ENCODE peak calls at places on chromosomes 12 and 14, in nine cellular contexts. F, M, X, C, I, B, A, D and L are unnamed samples.

GRCh38 chr12:110224379-110225304 is 56.4 kb upstream of the ATP2A2 start:
- DNase-seq in D (no peak), B (peak), X (no peak), C (no peak), F (peak), I (no peak), M (peak), A (peak), L (no peak)

GRCh38 chr12:80264891-80265290 is 165.6 kb downstream of the OTOGL start:
- DNase-seq in B (no peak), X (no peak), I (no peak), M (no peak), D (no peak), A (no peak), F (no peak), C (no peak), L (no peak)

GRCh38 chr12:31872831-31873604 is 86.2 kb upstream of the RESF1 start:
- DNase-seq in M (no peak), F (no peak), X (no peak), I (no peak), C (no peak), B (no peak), D (no peak), A (no peak), L (no peak)

GRCh38 chr14:75861161-75861621 is 120.6 kb downstream of the TGFB3 start:
- DNase-seq in A (peak), I (no peak), M (peak), X (no peak), B (peak), C (no peak), F (peak), D (no peak), L (no peak)

GRCh38 chr14:70282666-70283065 is 76.8 kb downstream of the COX16 start:
- DNase-seq in X (no peak), A (no peak), F (no peak), M (no peak), D (peak), C (no peak), I (no peak), B (no peak), L (no peak)

GRCh38 chr12:46516933-46517578 is 144.5 kb upstream of the SLC38A2 start:
- DNase-seq in B (no peak), A (no peak), X (no peak), I (no peak), F (no peak), M (no peak), D (peak), C (no peak), L (no peak)

GRCh38 chr14:35420036-35420811 is 15.7 kb upstream of the NFKBIA start:
- DNase-seq in F (no peak), M (peak), A (no peak), B (peak), I (no peak), D (no peak), C (no peak), X (no peak), L (no peak)

GRCh38 chr12:122934722-122935121 is 31.5 kb downstream of the ABCB9 start:
- DNase-seq in C (no peak), X (no peak), M (no peak), I (no peak), F (no peak), B (no peak), A (no peak), D (peak), L (no peak)

GRCh38 chr12:4562034-4562657 is at the start of gene DYRK4:
- DNase-seq in D (no peak), I (peak), X (peak), B (peak), M (peak), F (peak), A (peak), C (peak), L (peak)

GRCh38 chr12:128829870-128830504 is 6.2 kb upstream of the SLC15A4 start:
- DNase-seq in D (peak), M (no peak), C (no peak), A (no peak), I (no peak), B (no peak), F (no peak), X (peak), L (no peak)

GRCh38 chr12:44154128-44154527 is 318.2 kb downstream of the TMEM117 start:
- DNase-seq in M (no peak), X (no peak), I (peak), D (no peak), F (no peak), A (no peak), B (peak), C (no peak), L (no peak)

GRCh38 chr14:100383727-100384158 is 60.6 kb downstream of the SLC25A47 start:
- DNase-seq in C (peak), D (peak), F (peak), A (peak), B (peak), X (peak), I (peak), M (no peak), L (peak)

GRCh38 chr14:61321385-61322010 is at the start of gene PRKCH:
- DNase-seq in I (peak), B (peak), D (peak), M (peak), A (peak), F (peak), X (peak), C (peak), L (peak)

GRCh38 chr14:104675447-104675846 is 14.0 kb upstream of the INF2 start:
- DNase-seq in I (no peak), M (no peak), A (no peak), D (no peak), B (no peak), C (no peak), X (no peak), F (no peak), L (no peak)

GRCh38 chr14:80865565-80865964 is 76.0 kb downstream of the CEP128 start:
- DNase-seq in F (no peak), A (no peak), C (no peak), D (no peak), X (no peak), M (no peak), I (no peak), B (no peak), L (no peak)

GRCh38 chr14:55705651-55706340 is 125.8 kb downstream of the KTN1 start:
- DNase-seq in A (no peak), C (peak), D (no peak), F (no peak), I (no peak), B (no peak), M (no peak), X (peak), L (no peak)

DNA sequence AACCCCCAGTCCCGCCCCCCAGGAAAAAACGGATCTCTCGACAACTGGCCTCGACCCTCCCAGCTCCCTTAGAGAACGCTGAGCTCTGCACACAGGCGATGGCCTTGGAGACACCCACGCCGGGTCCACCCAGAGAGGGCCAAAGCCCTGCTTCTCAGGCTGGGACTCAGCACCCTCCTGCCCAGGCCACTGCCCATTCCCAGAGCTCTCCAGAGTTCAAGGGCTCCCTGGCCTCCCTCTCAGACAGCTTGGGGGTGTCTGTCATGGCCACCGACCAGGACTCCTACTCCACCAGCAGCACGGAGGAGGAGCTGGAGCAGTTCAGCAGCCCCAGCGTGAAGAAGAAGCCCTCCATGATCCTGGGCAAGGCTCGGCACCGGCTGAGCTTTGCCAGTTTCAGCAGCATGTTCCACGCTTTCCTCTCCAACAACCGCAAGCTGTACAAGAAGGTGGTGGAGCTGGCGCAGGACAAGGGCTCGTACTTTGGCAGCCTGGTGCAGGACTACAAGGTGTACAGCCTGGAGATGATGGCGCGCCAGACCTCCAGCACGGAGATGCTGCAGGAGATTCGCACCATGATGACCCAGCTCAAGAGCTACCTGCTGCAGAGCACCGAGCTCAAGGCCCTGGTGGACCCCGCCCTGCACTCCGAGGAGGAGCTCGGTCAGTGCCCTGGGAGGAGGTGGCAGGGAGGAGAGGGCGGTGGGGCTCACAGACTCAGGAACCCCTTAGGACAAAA is 95.8 kb downstream of the LGMN start:
- DNase-seq in F (no peak), I (no peak), X (no peak), C (no peak), D (peak), B (no peak), M (no peak), A (no peak), L (no peak)
- H3K4me3 ChIP-seq in F (no peak), I (peak), X (peak), C (no peak), D (peak), B (no peak), M (no peak), A (no peak), L (peak)

GRCh38 chr12:103962493-103962892 is 3.2 kb upstream of the TDG start:
- DNase-seq in X (no peak), I (no peak), A (no peak), D (no peak), C (no peak), F (no peak), M (no peak), B (no peak), L (no peak)

GRCh38 chr12:103964805-103965204 is 867 bp upstream of the TDG start:
- DNase-seq in M (no peak), A (no peak), X (no peak), D (no peak), I (no peak), C (no peak), F (no peak), B (no peak), L (no peak)

GRCh38 chr12:103965255-103965589 is 450 bp upstream of the TDG start:
- DNase-seq in X (no peak), B (no peak), D (no peak), M (no peak), I (no peak), A (no peak), F (no peak), C (no peak), L (no peak)

GRCh38 chr12:103966736-103967135 is 1.1 kb downstream of the TDG start:
- DNase-seq in M (peak), D (no peak), F (no peak), B (no peak), C (no peak), X (no peak), I (no peak), A (no peak), L (no peak)

GRCh38 chr12:103965590-103966407 is at the start of gene TDG:
- DNase-seq in M (peak), C (peak), X (peak), F (peak), A (peak), I (peak), B (peak), D (peak), L (peak)
- TF ChIP-seq CTCF in M (no peak), C (no peak), X (no peak), F (peak), A (peak), I (peak), B (peak), D (no peak), L (no peak)

DNA sequence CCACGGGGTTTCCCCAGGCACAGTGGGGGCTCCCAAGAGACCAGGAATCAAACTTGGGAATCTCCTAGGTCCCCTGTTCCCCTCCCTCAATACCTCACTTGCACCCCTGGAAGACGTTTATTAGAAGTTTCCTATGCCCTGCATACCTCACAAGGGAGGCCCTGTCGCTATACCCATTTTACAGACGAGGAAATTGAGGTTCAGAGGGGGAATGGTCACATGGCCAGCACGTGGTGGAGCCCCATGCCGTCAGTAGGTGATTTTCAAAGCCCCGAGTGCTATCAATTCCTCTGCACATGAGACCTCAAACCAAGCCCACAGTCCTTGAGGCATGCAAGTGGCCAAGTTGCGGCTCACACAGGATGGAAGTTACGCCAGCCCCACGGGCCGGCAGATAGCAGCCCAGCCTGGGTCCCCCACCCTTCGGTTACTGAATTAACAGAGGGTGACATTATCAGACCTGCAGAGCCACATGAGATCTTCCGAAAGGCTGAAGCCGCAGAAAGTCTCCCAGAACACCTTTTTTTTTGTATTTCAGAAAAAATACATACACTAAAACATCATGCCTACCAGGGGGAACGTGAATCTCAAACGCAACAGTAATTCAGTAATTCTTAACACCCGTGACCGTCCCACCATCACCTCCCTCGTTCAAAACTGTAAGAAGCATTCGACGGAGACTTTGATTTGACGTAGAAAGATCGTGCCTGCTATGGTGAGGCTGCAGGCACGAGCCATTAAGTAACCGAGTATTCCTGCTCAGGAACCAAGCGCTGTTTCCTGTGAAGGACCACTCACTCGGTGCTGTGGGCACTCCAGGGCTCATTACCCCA is 129.0 kb downstream of the RFLNA start:
- DNase-seq in D (no peak), A (no peak), C (no peak), F (no peak), I (no peak), X (no peak), B (no peak), M (no peak), L (no peak)
- H3K4me3 ChIP-seq in D (no peak), A (no peak), C (no peak), F (peak), I (peak), X (no peak), B (no peak), M (no peak), L (peak)

GRCh38 chr12:64992641-64993040 is 128.5 kb downstream of the WIF1 start:
- DNase-seq in D (no peak), A (no peak), C (no peak), F (no peak), X (no peak), B (no peak), M (no peak), I (no peak), L (no peak)
- TF ChIP-seq CTCF in D (no peak), A (no peak), C (no peak), F (no peak), X (no peak), B (no peak), M (no peak), I (no peak), L (no peak)

GRCh38 chr12:64826234-64826633 is 1.8 kb downstream of the TBC1D30 start:
- DNase-seq in C (peak), B (peak), I (peak), M (peak), D (peak), F (peak), X (peak), A (peak), L (peak)
- H3K4me3 ChIP-seq in C (no peak), B (no peak), I (no peak), M (no peak), D (peak), F (no peak), X (no peak), A (no peak), L (no peak)

DNA sequence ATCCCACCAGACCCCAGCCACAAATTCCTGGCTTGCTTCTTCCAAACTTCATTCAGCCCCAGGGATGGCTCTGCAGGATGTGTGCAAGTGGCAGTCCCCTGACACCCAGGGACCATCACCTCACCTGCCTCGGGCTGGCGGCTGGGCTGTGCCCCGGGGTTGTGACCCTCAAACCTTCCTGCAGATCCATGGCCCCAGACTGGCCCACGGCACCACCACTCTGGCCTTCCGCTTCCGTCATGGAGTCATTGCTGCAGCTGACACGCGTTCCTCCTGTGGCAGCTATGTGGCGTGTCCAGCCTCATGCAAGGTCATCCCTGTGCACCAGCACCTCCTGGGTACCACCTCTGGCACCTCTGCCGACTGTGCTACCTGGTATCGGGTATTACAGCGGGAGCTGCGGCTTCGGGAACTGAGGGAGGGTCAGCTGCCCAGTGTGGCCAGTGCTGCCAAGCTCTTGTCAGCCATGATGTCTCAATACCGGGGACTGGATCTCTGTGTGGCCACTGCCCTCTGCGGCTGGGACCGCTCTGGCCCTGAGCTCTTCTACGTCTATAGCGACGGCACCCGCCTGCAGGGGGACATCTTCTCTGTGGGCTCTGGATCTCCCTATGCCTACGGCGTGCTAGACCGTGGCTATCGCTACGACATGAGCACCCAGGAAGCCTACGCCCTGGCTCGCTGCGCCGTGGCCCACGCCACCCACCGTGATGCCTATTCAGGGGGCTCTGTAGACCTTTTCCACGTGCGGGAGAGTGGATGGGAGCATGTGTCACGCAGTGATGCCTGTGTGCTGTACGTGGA is at the start of gene PSMB11:
- DNase-seq in M (no peak), I (no peak), F (no peak), C (no peak), A (no peak), D (no peak), X (no peak), B (no peak), L (no peak)
- TF ChIP-seq CTCF in M (no peak), I (no peak), F (no peak), C (no peak), A (no peak), D (no peak), X (no peak), B (no peak), L (no peak)

GRCh38 chr12:57593187-57593586 is 2.2 kb downstream of the PIP4K2C start:
- DNase-seq in M (no peak), A (no peak), C (no peak), F (no peak), B (no peak), X (no peak), I (no peak), D (no peak), L (no peak)
- H3K4me3 ChIP-seq in M (no peak), A (no peak), C (no peak), F (no peak), B (no peak), X (no peak), I (no peak), D (no peak), L (no peak)

GRCh38 chr12:67457799-67458680 is 188.9 kb downstream of the CAND1 start:
- DNase-seq in I (no peak), M (no peak), A (no peak), X (no peak), C (no peak), D (peak), F (no peak), B (no peak), L (no peak)
- TF ChIP-seq CTCF in I (peak), M (peak), A (peak), X (no peak), C (no peak), D (peak), F (no peak), B (no peak), L (peak)

GRCh38 chr12:1080520-1081223 is 89.6 kb downstream of the ERC1 start:
- DNase-seq in A (no peak), F (no peak), I (no peak), C (no peak), X (no peak), M (no peak), D (peak), B (no peak), L (no peak)

GRCh38 chr12:1078002-1078401 is 87.0 kb downstream of the ERC1 start:
- DNase-seq in M (no peak), A (no peak), F (no peak), X (no peak), D (no peak), C (no peak), B (no peak), I (no peak), L (no peak)

GRCh38 chr12:1083888-1084262 is 92.9 kb downstream of the ERC1 start:
- DNase-seq in A (peak), D (peak), F (peak), B (peak), C (peak), I (no peak), M (peak), X (no peak), L (no peak)

GRCh38 chr12:1083086-1083887 is 92.3 kb downstream of the ERC1 start:
- DNase-seq in M (peak), X (no peak), B (no peak), C (no peak), D (no peak), F (no peak), I (no peak), A (peak), L (no peak)
- H3K4me3 ChIP-seq in M (peak), X (peak), B (no peak), C (no peak), D (no peak), F (peak), I (peak), A (no peak), L (peak)